ENCODE peak calls at places on chromosomes 13 and 19, in ten cellular contexts. F is mesothelial cell of epicardium, K is PC-9, D is cardiac muscle cell, S is thyroid gland, I is IMR-90, Z is esophagus squamous epithelium, O is suprapubic skin, Q is Peyer's patch, H is kidney epithelial cell. Y is an unnamed sample.

GRCh38 chr13:52053460-52053859 is 29.0 kb downstream of the UTP14C start:
- DNase-seq in F (peak), Q (no peak), O (no peak), D (no peak), Z (no peak), H (no peak), S (no peak), I (no peak), K (no peak), Y (no peak)

GRCh38 chr13:46341112-46341711 is 45.8 kb downstream of the RUBCNL start:
- DNase-seq in Z (no peak), O (no peak), Q (no peak), K (no peak), F (no peak), H (peak), S (no peak), I (peak), D (peak), Y (no peak)

GRCh38 chr13:53110181-53110580 is 81.6 kb downstream of the OLFM4 start:
- DNase-seq in S (peak), O (no peak), I (no peak), Z (no peak), D (no peak), H (no peak), F (no peak), K (no peak), Q (no peak), Y (no peak)

GRCh38 chr13:110425444-110425780 is 118.3 kb downstream of the COL4A2 start:
- DNase-seq in F (no peak), K (no peak), Q (no peak), D (no peak), H (no peak), I (peak), Z (no peak), S (no peak), O (no peak), Y (no peak)

GRCh38 chr19:14614099-14614412 is 31.2 kb downstream of the CLEC17A start:
- DNase-seq in D (no peak), Q (peak), I (no peak), K (no peak), S (no peak), Z (no peak), H (no peak), O (no peak), F (no peak), Y (no peak)

GRCh38 chr13:53200498-53201453 is 172.2 kb downstream of the OLFM4 start:
- DNase-seq in K (no peak), F (peak), H (no peak), I (peak), O (peak), D (peak), Z (no peak), S (peak), Q (no peak), Y (peak)

GRCh38 chr13:28327761-28328607 is 166.9 kb downstream of the FLT1 start:
- DNase-seq in Z (no peak), D (no peak), O (no peak), Q (no peak), I (peak), K (no peak), H (no peak), F (no peak), S (no peak), Y (no peak)

GRCh38 chr13:94558721-94559120 is 37.2 kb downstream of the TGDS start:
- DNase-seq in D (no peak), S (no peak), K (no peak), Z (no peak), Q (no peak), O (no peak), H (no peak), F (no peak), I (no peak), Y (no peak)

GRCh38 chr13:110536006-110536693 is 25.4 kb downstream of the RAB20 start:
- DNase-seq in O (peak), Z (no peak), S (no peak), K (no peak), Q (peak), F (no peak), I (no peak), H (no peak), D (no peak), Y (no peak)

GRCh38 chr19:36719687-36720556 is 32.5 kb downstream of the ZNF567 start:
- DNase-seq in O (no peak), K (no peak), Z (no peak), F (no peak), Q (no peak), S (no peak), D (peak), I (no peak), H (no peak), Y (no peak)

GRCh38 chr13:33940256-33940655 is 122.3 kb downstream of the RFC3 start:
- DNase-seq in F (no peak), Q (no peak), I (no peak), D (no peak), H (no peak), Z (no peak), S (no peak), K (no peak), O (no peak), Y (no peak)

GRCh38 chr19:55212447-55212846 is 3.1 kb upstream of the PTPRH start:
- DNase-seq in H (no peak), S (no peak), Q (no peak), Z (no peak), I (no peak), K (no peak), D (no peak), O (no peak), F (no peak), Y (no peak)

GRCh38 chr13:44156294-44156658 is 217.3 kb upstream of the SERP2 start:
- DNase-seq in I (no peak), D (no peak), O (no peak), Q (no peak), K (no peak), S (no peak), F (no peak), Z (no peak), H (no peak), Y (no peak)

GRCh38 chr13:102400619-102401125 is 1.2 kb downstream of the FGF14 start:
- DNase-seq in H (no peak), K (no peak), O (peak), F (no peak), S (peak), I (no peak), Z (no peak), Q (no peak), D (no peak), Y (peak)

GRCh38 chr13:104584481-104584880 is 1518.3 kb upstream of the SLC10A2 start:
- DNase-seq in K (no peak), F (no peak), S (no peak), D (peak), H (no peak), O (no peak), Q (no peak), Z (no peak), I (peak), Y (no peak)

GRCh38 chr19:48329167-48329891 is 4.0 kb downstream of the EMP3 start:
- DNase-seq in K (no peak), S (no peak), Q (peak), D (no peak), F (no peak), Z (no peak), I (peak), H (no peak), O (no peak), Y (no peak)

GRCh38 chr13:21420706-21421105 is 38.4 kb downstream of the ZDHHC20 start:
- DNase-seq in F (no peak), I (peak), O (no peak), H (peak), Z (no peak), K (no peak), S (no peak), Q (no peak), D (peak), Y (no peak)

GRCh38 chr13:27728271-27728670 is 64.0 kb upstream of the GSX1 start:
- DNase-seq in F (no peak), D (peak), Q (no peak), I (no peak), Z (no peak), K (no peak), H (no peak), O (no peak), S (no peak), Y (peak)

GRCh38 chr19:29487432-29487831 is 38.4 kb upstream of the VSTM2B start:
- DNase-seq in S (no peak), O (no peak), Q (no peak), F (peak), H (no peak), Z (no peak), D (no peak), K (no peak), I (no peak), Y (no peak)

GRCh38 chr13:74226791-74227475 is 92.7 kb upstream of the KLF12 start:
- DNase-seq in D (peak), Z (no peak), H (no peak), S (no peak), K (no peak), I (peak), O (no peak), Q (no peak), F (no peak), Y (no peak)

GRCh38 chr13:75258159-75258782 is 223.7 kb downstream of the TBC1D4 start:
- DNase-seq in S (no peak), Q (no peak), K (peak), O (no peak), D (peak), I (peak), H (no peak), Z (no peak), F (no peak), Y (no peak)

GRCh38 chr13:100280681-100281080 is 191.8 kb downstream of the PCCA start:
- DNase-seq in I (peak), D (peak), Q (no peak), S (no peak), O (no peak), K (no peak), Z (no peak), H (no peak), F (no peak), Y (no peak)

GRCh38 chr13:112772539-112772909 is 82.7 kb downstream of the ATP11A start:
- DNase-seq in F (no peak), Z (no peak), I (no peak), S (no peak), O (no peak), D (no peak), K (no peak), H (no peak), Q (no peak), Y (no peak)

GRCh38 chr13:38944219-38944618 is 46.4 kb downstream of the STOML3 start:
- DNase-seq in I (no peak), K (no peak), Q (no peak), Z (no peak), O (no peak), S (no peak), H (no peak), D (no peak), F (no peak), Y (no peak)

GRCh38 chr19:30799854-30800755 is 427.9 kb downstream of the ZNF536 start:
- DNase-seq in D (peak), I (no peak), O (no peak), K (no peak), H (no peak), S (peak), Z (no peak), F (peak), Q (no peak), Y (peak)

GRCh38 chr13:51632643-51633357 is 48.5 kb downstream of the WDFY2 start:
- DNase-seq in D (no peak), F (no peak), K (no peak), Z (no peak), O (no peak), Q (no peak), S (peak), I (no peak), H (no peak), Y (peak)

GRCh38 chr13:26048745-26049144 is 3.1 kb downstream of the SHISA2 start:
- DNase-seq in O (no peak), Q (no peak), K (no peak), D (no peak), Z (no peak), S (peak), F (no peak), H (no peak), I (no peak), Y (no peak)

GRCh38 chr13:73146705-73147104 is 87.9 kb downstream of the KLF5 start:
- DNase-seq in O (no peak), I (peak), D (no peak), K (peak), S (no peak), F (no peak), Z (no peak), H (no peak), Q (no peak), Y (no peak)

DNA sequence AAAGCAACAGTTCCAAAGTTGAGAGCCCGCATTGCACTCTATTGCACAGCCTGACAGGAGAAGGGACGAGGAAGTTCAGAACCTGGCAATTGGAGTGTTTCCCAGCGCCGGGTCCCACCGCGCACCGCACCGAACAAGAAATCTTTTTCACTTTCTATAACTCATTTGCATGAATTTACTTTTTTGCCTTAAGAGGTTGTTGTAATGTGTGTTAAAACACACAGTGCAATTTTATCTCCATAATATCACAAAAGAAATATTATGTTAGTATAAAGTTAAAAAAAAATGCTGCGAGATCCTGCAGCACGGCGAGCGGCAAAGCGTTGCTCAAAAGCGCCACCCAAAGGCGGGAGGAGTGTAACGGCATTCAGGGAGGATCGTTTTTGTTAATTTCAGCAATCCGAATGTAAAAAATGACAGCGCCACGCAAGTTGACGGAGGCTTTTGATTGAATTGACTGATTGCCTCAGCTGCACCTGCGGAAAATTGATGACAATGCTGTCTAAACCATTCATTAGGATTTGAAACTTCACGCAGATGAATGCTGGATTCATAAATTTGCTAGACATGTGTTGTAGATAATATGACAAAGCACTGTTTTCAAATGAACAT is 303.6 kb upstream of the ZNF507 start:
- DNase-seq in K (no peak), Q (no peak), S (peak), O (no peak), I (peak), F (peak), H (no peak), D (peak), Z (no peak), Y (peak)
- TF ChIP-seq CTCF in K (peak), Q (no peak), S (peak), O (peak), I (peak), F (peak), H (peak), D (peak), Z (no peak), Y (peak)

DNA sequence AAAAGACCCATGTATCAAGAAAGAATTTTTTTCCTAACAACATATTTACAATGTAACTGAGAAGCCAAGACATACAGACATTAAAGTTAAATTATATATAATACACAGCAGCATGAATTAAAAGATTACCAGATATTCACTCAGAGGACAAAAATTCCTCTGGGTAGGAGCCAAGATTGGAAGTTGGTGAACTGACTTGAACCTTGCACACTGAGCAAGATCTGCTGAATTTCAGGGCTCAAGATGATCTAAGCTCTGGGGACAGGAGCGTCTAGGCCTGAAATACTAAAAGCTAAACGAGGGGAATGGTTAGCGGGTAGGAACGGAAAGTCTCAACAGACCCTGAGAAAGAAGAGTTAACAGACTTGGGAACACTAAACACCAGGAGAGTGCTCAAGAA is 8.5 kb downstream of the FOXO1 start:
- DNase-seq in F (no peak), D (peak), I (no peak), S (no peak), Z (no peak), Q (no peak), K (no peak), O (no peak), H (no peak), Y (no peak)
- TF ChIP-seq CTCF in F (no peak), D (no peak), I (no peak), S (no peak), Z (no peak), Q (no peak), K (no peak), O (no peak), H (no peak), Y (no peak)

GRCh38 chr19:53916004-53916403 is 6.9 kb downstream of the CACNG7 start:
- DNase-seq in H (no peak), F (no peak), D (no peak), S (no peak), Q (no peak), K (no peak), O (no peak), I (no peak), Z (no peak), Y (no peak)

GRCh38 chr19:53915000-53915399 is 5.9 kb downstream of the CACNG7 start:
- DNase-seq in I (no peak), D (no peak), K (no peak), Q (no peak), F (no peak), O (no peak), H (no peak), S (no peak), Z (no peak), Y (no peak)

GRCh38 chr19:53909471-53910169 is 542 bp downstream of the CACNG7 start:
- DNase-seq in H (no peak), I (no peak), Q (no peak), S (no peak), F (no peak), Z (no peak), O (no peak), D (no peak), K (no peak), Y (no peak)

GRCh38 chr19:53910170-53910518 is 1.1 kb downstream of the CACNG7 start:
- DNase-seq in I (no peak), D (peak), Z (no peak), K (no peak), Q (no peak), O (no peak), F (no peak), S (no peak), H (no peak), Y (no peak)

DNA sequence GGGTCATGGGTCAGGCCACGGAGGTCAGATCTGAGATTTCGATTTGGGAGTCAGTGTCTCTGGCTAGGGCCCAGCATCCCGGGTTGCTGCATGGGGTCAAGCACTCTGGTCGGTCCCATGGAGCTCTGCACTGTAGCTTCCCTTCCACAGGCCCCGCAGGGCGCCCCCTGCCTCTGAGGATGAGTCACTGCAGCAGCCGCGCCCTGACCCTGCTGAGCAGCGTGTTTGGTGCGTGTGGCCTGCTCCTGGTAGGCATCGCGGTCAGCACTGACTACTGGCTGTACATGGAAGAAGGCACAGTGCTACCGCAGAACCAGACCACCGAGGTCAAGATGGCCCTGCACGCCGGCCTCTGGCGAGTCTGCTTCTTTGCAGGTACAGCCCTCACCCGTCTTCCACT is 3.6 kb downstream of the CACNG7 start:
- DNase-seq in S (no peak), Q (no peak), F (no peak), Z (no peak), D (no peak), K (no peak), O (no peak), I (no peak), H (no peak), Y (peak)
- TF ChIP-seq CTCF in S (no peak), Q (no peak), F (peak), Z (no peak), D (peak), K (peak), O (no peak), I (no peak), H (no peak), Y (peak)

DNA sequence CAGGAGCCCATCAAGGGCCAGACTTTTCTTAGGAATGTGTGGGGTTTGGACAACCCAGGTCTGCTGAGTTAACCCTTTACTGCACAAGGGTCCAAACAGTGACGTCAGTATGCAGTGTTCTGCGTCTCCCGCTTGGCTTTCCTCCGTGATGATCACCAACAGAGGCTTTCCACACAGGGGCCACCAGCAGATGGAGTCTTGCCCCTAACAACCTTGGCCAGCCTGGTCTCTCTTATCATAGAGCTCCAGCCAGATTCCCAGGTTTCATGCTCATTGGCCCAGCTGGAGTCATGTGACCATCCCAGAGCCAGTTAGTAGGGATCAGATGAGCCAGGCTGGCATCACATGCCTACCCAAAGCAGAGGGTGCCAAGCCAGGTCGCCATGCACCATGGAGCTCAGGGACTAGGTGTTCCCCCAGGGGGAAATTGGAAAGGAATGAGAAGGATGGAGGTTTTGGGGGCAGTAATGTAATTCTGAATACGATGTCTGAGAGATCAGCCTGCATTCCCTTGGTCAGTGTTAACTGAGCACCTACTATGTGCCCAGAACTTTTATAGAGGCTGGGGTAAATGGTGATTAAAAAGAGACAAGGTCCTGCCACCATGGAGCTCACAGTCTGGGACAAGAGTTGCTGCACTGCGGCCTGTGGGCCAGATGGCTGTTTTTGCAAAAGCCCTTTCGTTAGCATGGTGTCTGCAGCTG is 61.2 kb downstream of the MYH14 start:
- DNase-seq in S (no peak), O (no peak), D (no peak), Z (no peak), Q (no peak), K (no peak), H (no peak), F (no peak), I (no peak), Y (no peak)
- TF ChIP-seq CTCF in S (no peak), O (no peak), D (no peak), Z (no peak), Q (no peak), K (no peak), H (no peak), F (no peak), I (no peak), Y (no peak)

GRCh38 chr19:50257141-50257540 is 53.7 kb downstream of the MYH14 start:
- DNase-seq in F (no peak), I (no peak), Z (no peak), K (no peak), S (no peak), Q (no peak), O (no peak), H (no peak), D (no peak), Y (no peak)

GRCh38 chr19:50258918-50259372 is 55.5 kb downstream of the MYH14 start:
- DNase-seq in S (no peak), F (no peak), Q (no peak), D (peak), O (no peak), K (no peak), Z (no peak), H (no peak), I (no peak), Y (no peak)

GRCh38 chr19:50252887-50253268 is 49.5 kb downstream of the MYH14 start:
- DNase-seq in Z (no peak), K (no peak), F (no peak), I (no peak), O (no peak), S (no peak), D (no peak), Q (no peak), H (no peak), Y (no peak)

GRCh38 chr19:50252111-50252886 is 48.9 kb downstream of the MYH14 start:
- DNase-seq in H (no peak), D (peak), Z (no peak), F (no peak), O (no peak), I (no peak), Q (peak), K (no peak), S (peak), Y (no peak)

GRCh38 chr19:50255115-50255514 is 51.7 kb downstream of the MYH14 start:
- DNase-seq in Z (no peak), D (no peak), H (no peak), I (no peak), O (no peak), S (no peak), Q (no peak), F (no peak), K (no peak), Y (no peak)
- TF ChIP-seq CTCF in Z (no peak), D (peak), H (no peak), I (no peak), O (no peak), S (no peak), Q (no peak), F (peak), K (no peak), Y (no peak)

DNA sequence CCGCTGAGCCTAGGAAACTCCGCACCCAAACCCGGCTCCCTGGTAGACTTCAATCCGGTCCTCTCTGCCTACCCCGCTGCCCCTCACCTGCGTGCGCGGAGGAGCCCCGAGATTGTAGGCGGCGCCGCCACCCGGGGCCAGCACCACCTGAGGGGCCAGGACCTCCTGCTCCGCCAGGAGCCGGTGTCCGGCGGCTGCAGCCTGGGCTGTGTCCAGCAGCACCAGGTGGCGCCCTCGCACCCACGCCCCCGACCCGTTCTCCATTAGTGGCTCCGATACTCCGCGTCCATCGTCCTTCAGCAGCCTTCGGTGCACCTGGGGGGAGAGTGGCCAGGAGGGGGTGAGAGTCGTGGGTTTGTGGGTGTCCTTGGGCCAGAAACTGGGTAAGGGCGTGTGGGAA is 18.5 kb downstream of the MAN2B1 start:
- DNase-seq in F (no peak), Q (no peak), I (no peak), K (no peak), D (no peak), S (peak), O (no peak), H (no peak), Z (no peak), Y (no peak)
- TF ChIP-seq CTCF in F (no peak), Q (no peak), I (no peak), K (no peak), D (peak), S (peak), O (no peak), H (peak), Z (no peak), Y (no peak)

Y was measured in endothelial cell.